ENCODE peak calls at places on chromosome 5, in four cellular contexts. One of them, this sample, is unnamed.

GRCh38 chr5:172773481-172774469 is 2.8 kb upstream of the DUSP1 start:
- DNase-seq in amniotic stem cell: no peak
- DNase-seq in pancreas: peak; percentile 28
- DNase-seq in cerebellum: peak; percentile 49
- DNase-seq in this sample: no peak

GRCh38 chr5:170625221-170626165 is 121.7 kb downstream of the KCNIP1 start:
- DNase-seq in amniotic stem cell: no peak
- DNase-seq in pancreas: no peak
- DNase-seq in cerebellum: no peak
- DNase-seq in this sample: no peak

GRCh38 chr5:30450153-30450552 is 743.3 kb upstream of the CDH6 start:
- DNase-seq in cerebellum: no peak
- DNase-seq in amniotic stem cell: no peak
- DNase-seq in pancreas: no peak
- DNase-seq in this sample: no peak

GRCh38 chr5:572398-573019 is 39.6 kb upstream of the CEP72 start:
- DNase-seq in amniotic stem cell: no peak
- DNase-seq in cerebellum: no peak
- DNase-seq in pancreas: no peak
- DNase-seq in this sample: no peak

GRCh38 chr5:172853355-172853975 is 19.4 kb downstream of the ERGIC1 start:
- DNase-seq in amniotic stem cell: no peak
- DNase-seq in pancreas: no peak
- DNase-seq in cerebellum: no peak
- DNase-seq in this sample: peak; percentile 38

GRCh38 chr5:52134013-52134650 is 653.6 kb upstream of the ITGA1 start:
- DNase-seq in pancreas: no peak
- DNase-seq in amniotic stem cell: no peak
- DNase-seq in cerebellum: no peak
- DNase-seq in this sample: no peak

GRCh38 chr5:80216753-80217596 is 38.9 kb downstream of the SERINC5 start:
- DNase-seq in cerebellum: peak; percentile 92
- DNase-seq in pancreas: peak; percentile 79
- DNase-seq in amniotic stem cell: no peak
- DNase-seq in this sample: peak; percentile 54

GRCh38 chr5:89756955-89757354 is 652.6 kb downstream of the CETN3 start:
- DNase-seq in pancreas: no peak
- DNase-seq in cerebellum: no peak
- DNase-seq in amniotic stem cell: no peak
- DNase-seq in this sample: no peak

GRCh38 chr5:138873886-138874200 is 1.3 kb downstream of the LRRTM2 start:
- DNase-seq in amniotic stem cell: no peak
- DNase-seq in pancreas: no peak
- DNase-seq in cerebellum: no peak
- DNase-seq in this sample: no peak

GRCh38 chr5:99331061-99331460 is 402.3 kb upstream of the CHD1 start:
- DNase-seq in amniotic stem cell: no peak
- DNase-seq in pancreas: no peak
- DNase-seq in cerebellum: no peak
- DNase-seq in this sample: no peak

GRCh38 chr5:140220032-140220697 is 45.2 kb downstream of the CYSTM1 start:
- DNase-seq in pancreas: no peak
- DNase-seq in cerebellum: no peak
- DNase-seq in amniotic stem cell: no peak
- DNase-seq in this sample: peak; percentile 27

This sample was measured in AG20443.